ENCODE peak calls at places on chromosomes 3 and 15, in seven cellular contexts. G, N, Z, F, Y, R and L are unnamed samples.

GRCh38 chr15:88769161-88769971 is 33.9 kb upstream of the ACAN start:
- DNase-seq in F (no peak), Y (no peak), R (peak; percentile 5), N (no peak), G (no peak), Z (no peak), L (no peak)

GRCh38 chr15:77025941-77026411 is 31.1 kb downstream of the PSTPIP1 start:
- DNase-seq in N (peak; percentile 46), Y (no peak), Z (peak; percentile 15), R (no peak), G (no peak), F (no peak), L (no peak)

GRCh38 chr3:134216851-134217250 is 33.8 kb downstream of the RYK start:
- DNase-seq in F (no peak), R (no peak), G (no peak), Z (no peak), Y (no peak), N (no peak), L (no peak)

GRCh38 chr3:112466041-112466440 is 33.2 kb downstream of the BTLA start:
- DNase-seq in F (no peak), N (no peak), Y (no peak), Z (no peak), R (no peak), G (no peak), L (no peak)

GRCh38 chr3:72820405-72820804 is 27.8 kb downstream of the SHQ1 start:
- DNase-seq in F (peak; percentile 59), Y (no peak), N (no peak), Z (peak; percentile 68), G (no peak), R (peak; percentile 58), L (no peak)

GRCh38 chr3:98598492-98598891 is 5.1 kb upstream of the CPOX start:
- DNase-seq in Y (no peak), G (no peak), Z (no peak), N (no peak), F (no peak), R (no peak), L (no peak)

GRCh38 chr3:71779674-71780377 is 5.1 kb downstream of the PROK2 start:
- DNase-seq in G (no peak), Y (no peak), Z (no peak), N (no peak), R (no peak), F (no peak), L (no peak)

GRCh38 chr3:34012102-34012461 is 213.7 kb downstream of the PDCD6IP start:
- DNase-seq in Z (no peak), G (no peak), Y (no peak), F (no peak), N (no peak), R (peak; percentile 100), L (peak; percentile 41)

GRCh38 chr3:186598794-186599141 is 14.1 kb upstream of the AHSG start:
- DNase-seq in F (no peak), Y (no peak), N (no peak), Z (no peak), R (no peak), G (no peak), L (no peak)

GRCh38 chr3:50479523-50479922 is 23.9 kb downstream of the CACNA2D2 start:
- DNase-seq in R (no peak), Z (no peak), G (no peak), F (no peak), N (no peak), Y (no peak), L (no peak)

GRCh38 chr3:195440379-195440778 is 2.4 kb downstream of the ACAP2 start:
- DNase-seq in Y (no peak), Z (no peak), N (no peak), G (no peak), F (no peak), R (no peak), L (no peak)

GRCh38 chr3:28267984-28268849 is 26.8 kb downstream of the CMC1 start:
- DNase-seq in F (no peak), N (no peak), R (no peak), G (no peak), Z (peak; percentile 42), Y (no peak), L (no peak)

GRCh38 chr3:4614927-4615326 is 121.8 kb downstream of the ITPR1 start:
- DNase-seq in R (no peak), F (no peak), N (no peak), G (no peak), Y (no peak), Z (no peak), L (no peak)

GRCh38 chr3:164515256-164515655 is 563.0 kb downstream of the SI start:
- DNase-seq in G (no peak), F (no peak), R (no peak), Y (no peak), N (no peak), Z (no peak), L (no peak)

GRCh38 chr3:47847801-47848518 is 45.0 kb downstream of the DHX30 start:
- DNase-seq in G (no peak), F (no peak), Z (no peak), R (no peak), N (no peak), Y (no peak), L (no peak)

GRCh38 chr15:89669309-89669865 is 9.8 kb downstream of the PLIN1 start:
- DNase-seq in F (no peak), N (no peak), Y (no peak), G (no peak), Z (no peak), R (no peak), L (no peak)

GRCh38 chr3:138947303-138948121 is 495 bp downstream of the FOXL2NB start:
- DNase-seq in Y (no peak), G (no peak), N (no peak), R (no peak), Z (no peak), F (no peak), L (no peak)

GRCh38 chr15:27638950-27639349 is 460.2 kb downstream of the OCA2 start:
- DNase-seq in R (no peak), N (no peak), Z (no peak), G (no peak), Y (no peak), F (no peak), L (no peak)

GRCh38 chr15:80689716-80690115 is 5.4 kb upstream of the ABHD17C start:
- DNase-seq in R (peak; percentile 23), Z (no peak), Y (no peak), N (no peak), F (no peak), G (no peak), L (no peak)

GRCh38 chr3:81462921-81463320 is 298.5 kb downstream of the GBE1 start:
- DNase-seq in F (no peak), N (no peak), Z (no peak), G (no peak), Y (no peak), R (no peak), L (no peak)

GRCh38 chr3:3708769-3709115 is 90.5 kb upstream of the LRRN1 start:
- DNase-seq in G (no peak), R (no peak), F (no peak), Y (no peak), N (no peak), Z (no peak), L (no peak)

DNA sequence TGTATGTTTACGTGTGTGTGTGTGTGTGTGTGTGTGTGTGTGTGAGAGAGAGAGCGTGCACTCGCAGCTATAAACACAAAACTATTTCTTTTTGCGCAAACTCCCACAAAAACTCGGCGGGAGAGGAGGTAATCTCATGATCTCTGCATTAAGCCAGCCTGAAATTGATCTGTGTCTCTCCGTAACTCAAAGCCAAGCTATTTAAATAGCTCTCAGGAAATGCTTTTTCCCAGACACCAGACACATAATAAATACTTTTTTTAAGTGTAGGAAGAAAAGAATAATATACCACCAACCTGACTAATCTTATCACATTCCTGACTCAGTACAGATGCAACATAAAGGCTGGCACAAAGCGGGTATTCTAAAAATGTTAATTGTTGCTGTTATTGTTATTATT is 226.8 kb downstream of the MAGI1 start:
- DNase-seq in Y (no peak), G (no peak), F (no peak), R (peak; percentile 13), N (no peak), Z (no peak), L (no peak)
- H3K4me1 ChIP-seq in Y (no peaks in the 10 kb centered on the region), G (peaks cover 7% of the 10 kb centered on the region), F (peaks cover 4% of the 10 kb centered on the region), R (no peaks in the 10 kb centered on the region), N (peaks cover 8% of the 10 kb centered on the region), Z (no peaks in the 10 kb centered on the region), L (no peaks in the 10 kb centered on the region)

GRCh38 chr3:45084361-45084760 is 58.3 kb downstream of the CLEC3B start:
- DNase-seq in Y (no peak), Z (no peak), F (no peak), N (no peak), R (no peak), G (no peak), L (no peak)
- H3K4me3 ChIP-seq in Y (no peak overlapping the region), Z (no peak overlapping the region), F (no peak overlapping the region), N (no peak overlapping the region), R (no peak overlapping the region), G (no peak overlapping the region), L (no peak overlapping the region)

GRCh38 chr15:63891763-63892123 is 58.0 kb upstream of the HERC1 start:
- DNase-seq in F (no peak), G (no peak), Y (no peak), R (no peak), Z (no peak), N (no peak), L (no peak)
- H3K4me1 ChIP-seq in F (peaks cover 13% of the 10 kb centered on the region), G (peaks cover 7% of the 10 kb centered on the region), Y (peaks cover 76% of the 10 kb centered on the region), R (peaks cover 5% of the 10 kb centered on the region), Z (no peaks in the 10 kb centered on the region), N (peaks cover 61% of the 10 kb centered on the region), L (no peaks in the 10 kb centered on the region)

GRCh38 chr3:12579456-12579855 is 22.6 kb downstream of the MKRN2 start:
- DNase-seq in Z (no peak), F (no peak), Y (no peak), R (no peak), N (no peak), G (no peak), L (no peak)
- H3K4me3 ChIP-seq in Z (no peak overlapping the region), F (no peak overlapping the region), Y (no peak overlapping the region), R (no peak overlapping the region), N (no peak overlapping the region), G (no peak overlapping the region), L (no peak overlapping the region)

DNA sequence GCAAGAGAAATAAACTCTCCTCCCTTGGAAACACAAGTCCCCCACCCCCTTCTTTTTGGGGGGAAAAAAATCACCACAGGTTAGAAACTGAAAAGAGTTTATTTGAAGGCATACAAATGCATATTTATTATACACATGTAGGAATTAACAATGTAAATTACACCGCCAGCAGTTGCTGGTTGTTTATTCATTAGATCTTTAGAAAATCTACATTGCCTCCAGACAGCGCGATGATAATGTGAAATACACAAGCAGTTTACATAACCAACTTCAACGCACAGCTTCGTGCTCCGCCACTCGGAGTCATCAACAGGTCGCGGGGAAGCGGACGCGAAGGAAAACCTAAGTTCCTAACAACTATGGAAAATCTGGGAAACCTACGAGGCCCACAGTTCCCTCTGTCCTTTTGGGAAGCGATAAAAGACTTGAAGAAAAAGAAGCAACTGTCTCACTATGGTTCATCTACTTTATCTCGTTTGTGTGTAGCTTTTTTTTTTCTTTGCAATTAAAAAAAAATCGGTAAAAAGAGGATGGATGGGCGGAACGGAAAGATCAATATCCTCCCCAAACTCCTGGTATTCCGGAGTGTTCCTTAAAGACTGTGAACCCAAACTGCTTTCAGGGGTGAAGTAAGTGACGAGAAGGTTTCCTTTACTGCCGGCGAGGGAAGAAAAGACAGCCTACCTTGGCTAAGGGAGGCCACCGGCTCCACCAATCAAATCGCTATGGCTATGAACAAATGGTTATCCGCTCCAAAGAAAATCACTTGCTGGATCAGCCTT is 8.4 kb upstream of the FOXB1 start:
- DNase-seq in F (no peak), R (no peak), G (peak; percentile 24), Y (no peak), N (no peak), Z (no peak), L (no peak)
- H3K4me1 ChIP-seq in F (peaks cover 11% of the 10 kb centered on the region), R (no peaks in the 10 kb centered on the region), G (peaks cover 29% of the 10 kb centered on the region), Y (peaks cover 22% of the 10 kb centered on the region), N (peaks cover 4% of the 10 kb centered on the region), Z (peaks cover 4% of the 10 kb centered on the region), L (peaks cover 3% of the 10 kb centered on the region)